ENCODE peak calls at places on chromosomes 4 and X, in four cellular contexts. D is GM23248; K is CD8-positive, alpha-beta T cell; S is K562. C is an unnamed sample. For H3K4me1, the result is how much of the 10 kb centered on the place peaks cover.

GRCh38 chr4:111283066-111283677 is 660.3 kb upstream of the PITX2 start:
- DNase-seq in D (peak), K (no peak), S (peak), C (peak)

GRCh38 chr4:144611850-144612249 is 34.1 kb upstream of the HHIP start:
- DNase-seq in D (peak), K (no peak), S (peak), C (no peak)

GRCh38 chrX:79361192-79361870 is 5.8 kb downstream of the ITM2A start:
- DNase-seq in D (no peak), K (no peak), S (no peak), C (no peak)

GRCh38 chr4:156495109-156495508 is 476.5 kb downstream of the PDGFC start:
- DNase-seq in D (peak), K (no peak), S (no peak), C (no peak)

GRCh38 chrX:10326578-10326977 is 169.8 kb downstream of the CLCN4 start:
- DNase-seq in D (peak), K (no peak), S (no peak), C (no peak)

GRCh38 chr4:140037353-140038030 is 116.5 kb downstream of the MAML3 start:
- DNase-seq in D (peak), K (no peak), S (no peak), C (no peak)

GRCh38 chr4:111630705-111631104 is 514.5 kb upstream of the FAM241A start:
- DNase-seq in D (peak), K (no peak), S (no peak), C (no peak)

GRCh38 chrX:150508461-150509367 is 59.7 kb upstream of the MTM1 start:
- DNase-seq in D (peak), K (no peak), S (no peak), C (no peak)

GRCh38 chr4:114396808-114397207 is 201.8 kb upstream of the UGT8 start:
- DNase-seq in D (no peak), K (no peak), S (no peak), C (no peak)

GRCh38 chr4:184825394-184826314 is at the start of gene ACSL1:
- DNase-seq in D (peak), K (peak), S (peak), C (peak)

GRCh38 chr4:48546336-48546735 is 56.3 kb downstream of the ZAR1 start:
- DNase-seq in D (peak), K (no peak), S (peak), C (peak)

GRCh38 chrX:101219840-101220191 is 230 bp downstream of the DRP2 start:
- DNase-seq in D (peak), K (no peak), S (no peak), C (no peak)

GRCh38 chrX:41238543-41238942 is 95.4 kb upstream of the DDX3X start:
- DNase-seq in D (peak), K (no peak), S (peak), C (no peak)

GRCh38 chr4:85606505-85606904 is 131.6 kb downstream of the ARHGAP24 start:
- DNase-seq in D (no peak), K (no peak), S (no peak), C (no peak)
- H3K4me1 ChIP-seq in D (under half), K (under half), S (under half), C (under half)

DNA sequence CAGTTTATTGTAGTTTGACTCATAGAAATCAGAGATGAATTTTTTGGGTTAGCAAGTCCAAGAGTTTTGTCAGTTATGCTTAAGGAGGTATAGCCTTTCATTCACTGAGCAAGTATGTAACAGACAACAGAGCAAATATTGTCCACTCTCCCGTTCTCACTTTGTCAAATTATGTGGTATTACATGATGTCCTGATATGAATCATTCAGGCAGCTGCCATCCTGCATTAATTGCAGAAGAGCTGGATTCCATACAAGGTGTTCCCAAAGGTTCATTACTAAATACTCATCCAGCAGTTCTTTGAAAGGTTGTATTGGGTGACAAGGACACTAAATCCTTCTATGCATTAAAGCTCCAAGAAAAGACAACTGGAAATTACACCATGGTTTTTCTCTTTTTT is 29.9 kb upstream of the PLAC1 start:
- DNase-seq in D (peak), K (no peak), S (no peak), C (no peak)
- H3K4me1 ChIP-seq in D (under half), K (under half), S (under half), C (under half)

GRCh38 chr4:126604273-126604867 is 1028.4 kb upstream of the INTU start:
- DNase-seq in D (peak), K (no peak), S (peak), C (peak)
- H3K4me1 ChIP-seq in D (under half), K (under half), S (under half), C (under half)

GRCh38 chrX:120463241-120463640 is 5.9 kb downstream of the LAMP2 start:
- DNase-seq in D (peak), K (no peak), S (no peak), C (no peak)
- H3K4me1 ChIP-seq in D (under half), K (under half), S (under half), C (under half)

C was measured in neuronal stem cell.